ENCODE peak calls at places on chromosomes 16 and 17, in six cellular contexts. R is AG04450, U is fibroblast of mammary gland, Y is AG04449, H is BJ, Q is pancreas. L is an unnamed sample.

GRCh38 chr17:80152057-80152831 is 5.3 kb upstream of the EIF4A3 start:
- DNase-seq in U (peak; percentile 89), H (peak; percentile 75), R (no peak), Q (no peak), Y (no peak), L (peak; percentile 73)

GRCh38 chr17:34825884-34826283 is 135.4 kb downstream of the CCT6B start:
- DNase-seq in R (no peak), Q (no peak), Y (no peak), H (no peak), U (no peak), L (no peak)

GRCh38 chr17:9401434-9401833 is 174.2 kb downstream of the STX8 start:
- DNase-seq in U (no peak), Q (no peak), Y (peak; percentile 42), H (no peak), R (peak; percentile 39), L (peak; percentile 52)

GRCh38 chr16:67158637-67159600 is 790 bp downstream of the TRADD start:
- DNase-seq in Y (no peak), U (no peak), Q (peak; percentile 57), H (no peak), R (no peak), L (no peak)

GRCh38 chr16:52496051-52496876 is 50.7 kb downstream of the TOX3 start:
- DNase-seq in R (no peak), Y (no peak), U (no peak), H (no peak), Q (no peak), L (no peak)

GRCh38 chr16:18811925-18812324 is 10.6 kb upstream of the ARL6IP1 start:
- DNase-seq in R (no peak), H (no peak), Q (no peak), U (no peak), Y (no peak), L (no peak)

GRCh38 chr17:50955667-50956120 is 89.5 kb upstream of the TOB1 start:
- DNase-seq in R (no peak), U (no peak), Q (no peak), H (no peak), Y (no peak), L (no peak)

GRCh38 chr17:64354824-64355535 is 35.7 kb downstream of the PECAM1 start:
- DNase-seq in Q (no peak), H (no peak), Y (no peak), U (peak; percentile 86), R (no peak), L (peak; percentile 35)

GRCh38 chr17:63700528-63701441 is 860 bp upstream of the LIMD2 start:
- DNase-seq in U (peak; percentile 59), H (no peak), R (no peak), Q (no peak), Y (no peak), L (peak; percentile 25)

GRCh38 chr16:75458029-75458428 is 6.5 kb downstream of the TMEM170A start:
- DNase-seq in U (no peak), Q (no peak), Y (no peak), H (no peak), R (no peak), L (no peak)

GRCh38 chr17:6305613-6306360 is 129.1 kb downstream of the AIPL1 start:
- DNase-seq in R (no peak), Q (no peak), H (no peak), Y (no peak), U (no peak), L (no peak)

GRCh38 chr16:54506691-54507090 is 220.1 kb upstream of the IRX3 start:
- DNase-seq in R (no peak), Q (no peak), H (no peak), Y (no peak), U (no peak), L (no peak)

GRCh38 chr17:62723842-62724241 is 84.3 kb downstream of the MARCHF10 start:
- DNase-seq in U (no peak), H (no peak), Q (no peak), R (no peak), Y (no peak), L (no peak)

GRCh38 chr17:1484586-1485310 is 7.7 kb downstream of the MYO1C start:
- DNase-seq in Q (peak; percentile 75), H (no peak), Y (no peak), R (no peak), U (no peak), L (no peak)

GRCh38 chr17:49748223-49748622 is 15.7 kb downstream of the FAM117A start:
- DNase-seq in Y (no peak), U (no peak), R (no peak), H (no peak), Q (no peak), L (no peak)

GRCh38 chr17:2874211-2874686 is 78.0 kb downstream of the RAP1GAP2 start:
- DNase-seq in R (no peak), Y (no peak), U (no peak), Q (peak; percentile 51), H (no peak), L (no peak)

GRCh38 chr16:86380045-86380444 is 130.3 kb upstream of the FOXF1 start:
- DNase-seq in U (no peak), Y (no peak), H (no peak), R (no peak), Q (no peak), L (no peak)

GRCh38 chr17:20116683-20117309 is 107.6 kb downstream of the SPECC1 start:
- DNase-seq in U (peak; percentile 54), Q (peak; percentile 37), R (no peak), H (no peak), Y (no peak), L (no peak)

DNA sequence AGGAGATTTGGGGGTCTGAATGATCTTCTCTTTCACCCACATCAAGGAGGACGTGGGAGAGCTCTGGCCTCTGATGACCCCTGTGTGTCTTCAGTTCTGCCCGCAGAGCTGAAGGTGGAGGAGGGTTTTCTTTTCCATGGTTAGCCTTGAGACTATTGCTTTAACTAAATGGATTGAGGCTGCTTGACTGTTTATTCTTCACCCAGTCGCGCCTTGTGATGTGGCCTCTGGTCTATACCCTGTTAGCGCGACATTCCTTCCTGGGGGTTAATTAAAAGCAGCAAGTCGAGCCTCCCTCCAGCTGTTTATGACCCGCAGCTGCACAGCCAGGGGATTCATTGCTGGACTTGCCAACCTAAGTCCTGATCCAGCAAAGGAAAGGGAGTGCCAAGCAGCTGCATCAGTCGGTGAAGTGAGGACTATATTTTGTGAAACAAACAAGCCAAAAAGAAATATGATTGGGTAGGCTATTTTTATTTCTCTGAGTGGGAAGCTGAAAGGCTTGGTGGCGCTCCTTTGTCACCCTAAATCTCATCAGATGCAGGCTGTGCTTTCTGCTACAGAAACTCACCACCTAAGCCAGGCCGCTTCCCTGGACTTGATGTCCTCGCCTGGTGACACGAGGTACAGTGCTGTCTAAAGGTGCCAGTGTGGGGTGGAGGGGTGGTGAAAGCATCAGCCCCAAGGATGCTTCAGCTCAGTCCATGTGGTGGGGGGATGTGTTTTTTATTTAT is 11.0 kb upstream of the SEC14L1 start:
- DNase-seq in Y (no peak), H (no peak), U (peak; percentile 51), Q (no peak), R (no peak), L (no peak)
- H3K4me3 ChIP-seq in Y (no peak overlapping the region), H (no peak overlapping the region), U (no peak overlapping the region), Q (no peak overlapping the region), R (no peak overlapping the region), L (no peak overlapping the region)

GRCh38 chr17:40139566-40140058 is 725 bp upstream of the CASC3 start:
- DNase-seq in Y (no peak), U (no peak), H (no peak), Q (peak; percentile 50), R (no peak), L (no peak)

GRCh38 chr17:40148527-40148926 is 8.2 kb downstream of the CASC3 start:
- DNase-seq in R (no peak), U (no peak), H (no peak), Q (no peak), Y (no peak), L (no peak)

GRCh38 chr17:40150215-40150614 is 9.9 kb downstream of the CASC3 start:
- DNase-seq in Q (no peak), H (no peak), U (peak; percentile 24), R (no peak), Y (no peak), L (no peak)

DNA sequence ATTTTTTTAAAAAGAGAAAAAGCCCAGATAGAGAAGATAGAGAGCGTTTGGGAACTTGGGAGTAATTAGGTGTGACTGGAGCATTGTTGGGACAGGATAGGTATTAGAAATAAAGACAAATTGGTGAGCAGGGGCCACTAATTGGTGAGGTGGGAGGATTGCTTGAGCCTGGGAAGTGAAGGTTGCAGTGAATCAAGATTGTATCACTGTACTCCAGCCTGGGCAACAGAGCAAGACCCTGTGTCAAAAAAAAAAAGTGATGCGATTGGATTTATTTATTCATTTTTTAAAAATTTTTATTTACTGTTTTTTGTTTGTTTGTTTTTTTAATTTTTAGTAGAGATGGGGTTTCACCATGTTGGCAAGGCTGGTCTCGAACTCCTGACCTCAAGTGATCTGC is 5.1 kb downstream of the CASC3 start:
- DNase-seq in H (no peak), Y (no peak), Q (no peak), R (no peak), U (no peak), L (no peak)
- H3K4me3 ChIP-seq in H (no peak overlapping the region), Y (no peak overlapping the region), Q (no peak overlapping the region), R (no peak overlapping the region), U (no peak overlapping the region), L (no peak overlapping the region)

GRCh38 chr16:57826040-57826434 is 23.7 kb upstream of the KIFC3 start:
- DNase-seq in R (no peak), Q (no peak), Y (no peak), U (no peak), H (no peak), L (no peak)

GRCh38 chr16:57829969-57830360 is 27.7 kb upstream of the KIFC3 start:
- DNase-seq in U (no peak), Q (no peak), R (no peak), Y (no peak), H (no peak), L (no peak)

GRCh38 chr16:57826706-57827625 is 24.7 kb upstream of the KIFC3 start:
- DNase-seq in Q (peak; percentile 69), R (no peak), U (no peak), Y (no peak), H (no peak), L (no peak)

GRCh38 chr16:57830890-57831484 is 28.7 kb upstream of the KIFC3 start:
- DNase-seq in Q (no peak), H (no peak), Y (no peak), R (no peak), U (no peak), L (no peak)

GRCh38 chr16:57828272-57829161 is 26.2 kb upstream of the KIFC3 start:
- DNase-seq in Y (no peak), U (no peak), H (no peak), R (no peak), Q (no peak), L (no peak)
- H3K4me3 ChIP-seq in Y (no peak overlapping the region), U (no peak overlapping the region), H (no peak overlapping the region), R (no peak overlapping the region), Q (no peak overlapping the region), L (no peak overlapping the region)

DNA sequence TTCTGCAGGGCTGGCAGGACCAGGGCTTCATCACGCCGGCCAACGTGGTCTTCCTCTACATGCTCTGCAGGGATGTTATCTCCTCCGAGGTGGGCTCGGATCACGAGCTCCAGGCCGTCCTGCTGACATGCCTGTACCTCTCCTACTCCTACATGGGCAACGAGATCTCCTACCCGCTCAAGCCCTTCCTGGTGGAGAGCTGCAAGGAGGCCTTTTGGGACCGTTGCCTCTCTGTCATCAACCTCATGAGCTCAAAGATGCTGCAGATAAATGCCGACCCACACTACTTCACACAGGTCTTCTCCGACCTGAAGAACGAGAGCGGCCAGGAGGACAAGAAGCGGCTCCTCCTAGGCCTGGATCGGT is 1.4 kb downstream of the CDK5R1 start:
- DNase-seq in R (no peak), Q (no peak), U (no peak), Y (no peak), H (no peak), L (no peak)
- H3K4me3 ChIP-seq in R (no peak overlapping the region), Q (peak overlapping the region; percentile 61), U (no peak overlapping the region), Y (no peak overlapping the region), H (no peak overlapping the region), L (peak overlapping the region; percentile 63)